ENCODE peak calls at places on chromosomes 16 and 17, in six cellular contexts. B, A, F, Z, E and L are unnamed samples.

GRCh38 chr17:41196068-41196467 is 6.4 kb downstream of the KRTAP9-1 start:
- DNase-seq in F (no peak), B (no peak), Z (no peak), E (no peak), A (no peak), L (no peak)

GRCh38 chr16:29757950-29758466 is 12.2 kb upstream of the C16orf54 start:
- DNase-seq in E (no peak), F (no peak), Z (no peak), A (no peak), B (no peak), L (no peak)

GRCh38 chr16:29022196-29022595 is 37.3 kb downstream of the LAT start:
- DNase-seq in F (no peak), B (no peak), Z (no peak), A (no peak), E (no peak), L (no peak)

GRCh38 chr17:81955058-81955681 is 5.8 kb downstream of the NOTUM start:
- DNase-seq in E (no peak), Z (no peak), F (no peak), A (no peak), B (no peak), L (no peak)

GRCh38 chr17:28613916-28614315 is at the start of gene RSKR:
- DNase-seq in B (no peak), F (no peak), Z (no peak), A (no peak), E (no peak), L (no peak)

GRCh38 chr17:59914274-59914854 is 21.4 kb downstream of the RPS6KB1 start:
- DNase-seq in E (peak), F (no peak), Z (peak), B (peak), A (peak), L (no peak)

GRCh38 chr16:50718061-50718760 is 23.7 kb upstream of the CYLD start:
- DNase-seq in F (no peak), Z (peak), E (no peak), A (no peak), B (no peak), L (no peak)

GRCh38 chr16:2464333-2464732 is 4.4 kb downstream of the TEDC2 start:
- DNase-seq in F (no peak), B (no peak), E (no peak), Z (no peak), A (no peak), L (no peak)

GRCh38 chr17:50681260-50682200 is 26.2 kb downstream of the ANKRD40 start:
- DNase-seq in E (peak), F (no peak), Z (peak), A (no peak), B (no peak), L (peak)